ENCODE peak calls at places on chromosomes 13 and 19, in four cellular contexts. One of them, this sample, is unnamed.

GRCh38 chr19:56139847-56140582 is 1.1 kb upstream of the ZNF444 start:
- DNase-seq in NCI-H2029: no peak
- DNase-seq in SHP77: no peak
- DNase-seq in EL: no peak
- DNase-seq in this sample: no peak

GRCh38 chr13:79782541-79783216 is 301.7 kb downstream of the NDFIP2 start:
- DNase-seq in NCI-H2029: peak; percentile 35
- DNase-seq in EL: peak; percentile 27
- DNase-seq in SHP77: peak; percentile 95
- DNase-seq in this sample: peak; percentile 87

GRCh38 chr19:43700368-43701015 is 15.4 kb upstream of the IRGC start:
- DNase-seq in EL: peak; percentile 85
- DNase-seq in NCI-H2029: peak; percentile 25
- DNase-seq in SHP77: no peak
- DNase-seq in this sample: no peak

GRCh38 chr13:21426238-21426637 is 32.9 kb downstream of the ZDHHC20 start:
- DNase-seq in NCI-H2029: no peak
- DNase-seq in EL: no peak
- DNase-seq in SHP77: no peak
- DNase-seq in this sample: no peak

GRCh38 chr19:14769201-14769600 is 9.2 kb downstream of the ADGRE2 start:
- DNase-seq in NCI-H2029: no peak
- DNase-seq in EL: no peak
- DNase-seq in SHP77: no peak
- DNase-seq in this sample: no peak

GRCh38 chr19:14115761-14116160 is 1.8 kb downstream of the PRKACA start:
- DNase-seq in SHP77: no peak
- DNase-seq in NCI-H2029: no peak
- DNase-seq in EL: no peak
- DNase-seq in this sample: no peak

GRCh38 chr13:48194392-48194754 is 38.6 kb upstream of the ITM2B start:
- DNase-seq in EL: no peak
- DNase-seq in NCI-H2029: no peak
- DNase-seq in SHP77: no peak
- DNase-seq in this sample: peak; percentile 64

GRCh38 chr13:34107814-34108213 is 289.9 kb downstream of the RFC3 start:
- DNase-seq in SHP77: no peak
- DNase-seq in EL: peak; percentile 4
- DNase-seq in NCI-H2029: no peak
- DNase-seq in this sample: peak; percentile 21

GRCh38 chr13:31145417-31145816 is 16.3 kb downstream of the HSPH1 start:
- DNase-seq in SHP77: no peak
- DNase-seq in NCI-H2029: no peak
- DNase-seq in EL: no peak
- DNase-seq in this sample: no peak

GRCh38 chr13:91576590-91576989 is 178.2 kb downstream of the GPC5 start:
- DNase-seq in EL: no peak
- DNase-seq in NCI-H2029: no peak
- DNase-seq in SHP77: no peak
- DNase-seq in this sample: peak; percentile 70

GRCh38 chr13:43414111-43414510 is 372.7 kb downstream of the ENOX1 start:
- DNase-seq in SHP77: no peak
- DNase-seq in NCI-H2029: no peak
- DNase-seq in EL: no peak
- DNase-seq in this sample: no peak

GRCh38 chr19:33789344-33789743 is 7.3 kb upstream of the KCTD15 start:
- DNase-seq in EL: no peak
- DNase-seq in NCI-H2029: no peak
- DNase-seq in SHP77: no peak
- DNase-seq in this sample: no peak

GRCh38 chr19:18607222-18608101 is 863 bp upstream of the CRLF1 start:
- DNase-seq in NCI-H2029: no peak
- DNase-seq in EL: no peak
- DNase-seq in SHP77: no peak
- DNase-seq in this sample: no peak

GRCh38 chr13:36915106-36915505 is 4.9 kb downstream of the SMAD9 start:
- DNase-seq in EL: no peak
- DNase-seq in SHP77: no peak
- DNase-seq in NCI-H2029: no peak
- DNase-seq in this sample: no peak

GRCh38 chr13:45630791-45631190 is 15.3 kb upstream of the ERICH6B start:
- DNase-seq in NCI-H2029: no peak
- DNase-seq in SHP77: no peak
- DNase-seq in EL: peak; percentile 82
- DNase-seq in this sample: no peak

GRCh38 chr19:32404939-32405430 is 585 bp upstream of the DPY19L3 start:
- DNase-seq in SHP77: no peak
- DNase-seq in NCI-H2029: no peak
- DNase-seq in EL: no peak
- DNase-seq in this sample: peak; percentile 23

GRCh38 chr19:10858204-10858828 is 10.1 kb downstream of the C19orf38 start:
- DNase-seq in SHP77: no peak
- DNase-seq in EL: peak; percentile 47
- DNase-seq in NCI-H2029: no peak
- DNase-seq in this sample: peak; percentile 44

GRCh38 chr13:41541142-41541938 is 84.0 kb downstream of the RGCC start:
- DNase-seq in EL: no peak
- DNase-seq in NCI-H2029: no peak
- DNase-seq in SHP77: no peak
- DNase-seq in this sample: no peak

GRCh38 chr19:55549500-55550320 is 4.4 kb upstream of the SBK3 start:
- DNase-seq in NCI-H2029: no peak
- DNase-seq in SHP77: peak; percentile 39
- DNase-seq in EL: peak; percentile 88
- DNase-seq in this sample: no peak

GRCh38 chr13:111639196-111639705 is 318.8 kb downstream of the TEX29 start:
- DNase-seq in NCI-H2029: no peak
- DNase-seq in EL: no peak
- DNase-seq in SHP77: no peak
- DNase-seq in this sample: no peak

GRCh38 chr19:10836478-10837325 is 690 bp upstream of the TMED1 start:
- DNase-seq in EL: no peak
- DNase-seq in SHP77: peak; percentile 88
- DNase-seq in NCI-H2029: peak; percentile 94
- DNase-seq in this sample: peak; percentile 91

GRCh38 chr19:55255618-55256423 is 3.0 kb downstream of the PPP6R1 start:
- DNase-seq in SHP77: no peak
- DNase-seq in EL: peak; percentile 47
- DNase-seq in NCI-H2029: no peak
- DNase-seq in this sample: no peak

GRCh38 chr19:38684862-38685665 is 37.6 kb downstream of the ACTN4 start:
- DNase-seq in EL: no peak
- DNase-seq in NCI-H2029: no peak
- DNase-seq in SHP77: no peak
- DNase-seq in this sample: no peak

GRCh38 chr13:42225051-42225450 is 46.9 kb upstream of the AKAP11 start:
- DNase-seq in NCI-H2029: no peak
- DNase-seq in SHP77: no peak
- DNase-seq in EL: no peak
- DNase-seq in this sample: no peak

GRCh38 chr13:28451482-28452217 is 43.3 kb downstream of the FLT1 start:
- DNase-seq in SHP77: no peak
- DNase-seq in NCI-H2029: no peak
- DNase-seq in EL: no peak
- DNase-seq in this sample: no peak

GRCh38 chr13:110097013-110097412 is 209.9 kb downstream of the COL4A1 start:
- DNase-seq in SHP77: no peak
- DNase-seq in NCI-H2029: no peak
- DNase-seq in EL: no peak
- DNase-seq in this sample: no peak

GRCh38 chr19:41774515-41774980 is 19.2 kb downstream of the CEACAM6 start:
- DNase-seq in NCI-H2029: peak; percentile 95
- DNase-seq in SHP77: no peak
- DNase-seq in EL: no peak
- DNase-seq in this sample: no peak

GRCh38 chr13:94646904-94647303 is 45.2 kb downstream of the GPR180 start:
- DNase-seq in NCI-H2029: no peak
- DNase-seq in EL: no peak
- DNase-seq in SHP77: no peak
- DNase-seq in this sample: no peak

GRCh38 chr19:41344162-41344561 is 9.6 kb downstream of the TGFB1 start:
- DNase-seq in NCI-H2029: no peak
- DNase-seq in EL: no peak
- DNase-seq in SHP77: no peak
- DNase-seq in this sample: no peak

GRCh38 chr19:43409415-43409814 is 5.3 kb upstream of the TEX101 start:
- DNase-seq in NCI-H2029: no peak
- DNase-seq in SHP77: no peak
- DNase-seq in EL: no peak
- DNase-seq in this sample: no peak

GRCh38 chr19:16381756-16382401 is 57.3 kb downstream of the KLF2 start:
- DNase-seq in NCI-H2029: no peak
- DNase-seq in SHP77: no peak
- DNase-seq in EL: no peak
- DNase-seq in this sample: no peak

GRCh38 chr13:83666126-83666525 is 216.1 kb downstream of the SLITRK1 start:
- DNase-seq in EL: peak; percentile 23
- DNase-seq in SHP77: no peak
- DNase-seq in NCI-H2029: no peak
- DNase-seq in this sample: no peak

GRCh38 chr13:46992383-46992952 is 95.6 kb upstream of the HTR2A start:
- DNase-seq in NCI-H2029: no peak
- DNase-seq in SHP77: no peak
- DNase-seq in EL: peak; percentile 32
- DNase-seq in this sample: peak; percentile 65

GRCh38 chr13:83752141-83752540 is 130.1 kb downstream of the SLITRK1 start:
- DNase-seq in SHP77: no peak
- DNase-seq in EL: peak; percentile 88
- DNase-seq in NCI-H2029: no peak
- DNase-seq in this sample: peak; percentile 10

This sample was measured in SK-MEL-5.